ENCODE peak calls at places on chromosomes 12 and 14, in seven cellular contexts. One of them, this sample, is unnamed.

GRCh38 chr12:112716099-112717093 is 75.2 kb upstream of the RPH3A start:
- DNase-seq in neural progenitor cell: peak
- DNase-seq in GM23338: peak
- DNase-seq in GM23248: peak
- DNase-seq in hepatocyte: no peak
- DNase-seq in PC-3: no peak
- DNase-seq in HCT116: peak
- DNase-seq in this sample: peak

GRCh38 chr12:52022841-52023181 is 16.1 kb downstream of the TAMALIN start:
- DNase-seq in hepatocyte: peak
- DNase-seq in PC-3: peak
- DNase-seq in neural progenitor cell: peak
- DNase-seq in GM23338: peak
- DNase-seq in HCT116: no peak
- DNase-seq in GM23248: no peak
- DNase-seq in this sample: peak

GRCh38 chr12:96506776-96507175 is 17.4 kb downstream of the CFAP54 start:
- DNase-seq in HCT116: no peak
- DNase-seq in neural progenitor cell: no peak
- DNase-seq in GM23248: no peak
- DNase-seq in hepatocyte: no peak
- DNase-seq in GM23338: no peak
- DNase-seq in PC-3: no peak
- DNase-seq in this sample: no peak

GRCh38 chr12:49553512-49554088 is 14.3 kb downstream of the MCRS1 start:
- DNase-seq in neural progenitor cell: peak
- DNase-seq in PC-3: peak
- DNase-seq in GM23338: peak
- DNase-seq in hepatocyte: no peak
- DNase-seq in HCT116: peak
- DNase-seq in GM23248: peak
- DNase-seq in this sample: peak

GRCh38 chr12:130016986-130017385 is 113.2 kb upstream of the TMEM132D start:
- DNase-seq in GM23248: no peak
- DNase-seq in hepatocyte: no peak
- DNase-seq in HCT116: no peak
- DNase-seq in PC-3: no peak
- DNase-seq in neural progenitor cell: no peak
- DNase-seq in GM23338: no peak
- DNase-seq in this sample: no peak

GRCh38 chr12:2803635-2804380 is 8.7 kb upstream of the ITFG2 start:
- DNase-seq in GM23248: no peak
- DNase-seq in HCT116: no peak
- DNase-seq in neural progenitor cell: no peak
- DNase-seq in PC-3: no peak
- DNase-seq in hepatocyte: no peak
- DNase-seq in GM23338: no peak
- DNase-seq in this sample: no peak

GRCh38 chr14:50062438-50063039 is 53.8 kb downstream of the VCPKMT start:
- DNase-seq in GM23338: peak
- DNase-seq in PC-3: peak
- DNase-seq in GM23248: peak
- DNase-seq in hepatocyte: peak
- DNase-seq in HCT116: peak
- DNase-seq in neural progenitor cell: no peak
- DNase-seq in this sample: peak

GRCh38 chr14:70020350-70021170 is 141.3 kb downstream of the SMOC1 start:
- DNase-seq in GM23248: peak
- DNase-seq in GM23338: peak
- DNase-seq in PC-3: no peak
- DNase-seq in HCT116: no peak
- DNase-seq in hepatocyte: no peak
- DNase-seq in neural progenitor cell: no peak
- DNase-seq in this sample: no peak

GRCh38 chr14:36162267-36162666 is 14.3 kb downstream of the PTCSC3 start:
- DNase-seq in GM23248: no peak
- DNase-seq in HCT116: no peak
- DNase-seq in neural progenitor cell: no peak
- DNase-seq in GM23338: no peak
- DNase-seq in PC-3: no peak
- DNase-seq in hepatocyte: no peak
- DNase-seq in this sample: no peak

GRCh38 chr14:34029921-34030334 is 79.1 kb upstream of the EGLN3 start:
- DNase-seq in GM23248: peak
- DNase-seq in HCT116: no peak
- DNase-seq in neural progenitor cell: peak
- DNase-seq in GM23338: peak
- DNase-seq in hepatocyte: peak
- DNase-seq in PC-3: no peak
- DNase-seq in this sample: no peak

GRCh38 chr12:89243786-89244185 is 108.5 kb downstream of the DUSP6 start:
- DNase-seq in PC-3: no peak
- DNase-seq in GM23338: no peak
- DNase-seq in neural progenitor cell: no peak
- DNase-seq in HCT116: no peak
- DNase-seq in GM23248: peak
- DNase-seq in hepatocyte: no peak
- DNase-seq in this sample: no peak

GRCh38 chr14:35973770-35974169 is 147.6 kb downstream of the BRMS1L start:
- DNase-seq in HCT116: no peak
- DNase-seq in PC-3: peak
- DNase-seq in GM23248: no peak
- DNase-seq in neural progenitor cell: no peak
- DNase-seq in hepatocyte: no peak
- DNase-seq in GM23338: no peak
- DNase-seq in this sample: no peak

GRCh38 chr12:49720214-49720613 is 13.0 kb upstream of the FMNL3 start:
- DNase-seq in HCT116: no peak
- DNase-seq in PC-3: peak
- DNase-seq in hepatocyte: no peak
- DNase-seq in neural progenitor cell: no peak
- DNase-seq in GM23248: peak
- DNase-seq in GM23338: no peak
- DNase-seq in this sample: no peak

GRCh38 chr14:85533821-85534271 is 3.9 kb downstream of the FLRT2 start:
- DNase-seq in PC-3: no peak
- DNase-seq in hepatocyte: peak
- DNase-seq in HCT116: no peak
- DNase-seq in GM23248: peak
- DNase-seq in GM23338: peak
- DNase-seq in neural progenitor cell: no peak
- DNase-seq in this sample: no peak

GRCh38 chr12:123445388-123446344 is 9.2 kb upstream of the RILPL2 start:
- DNase-seq in GM23338: no peak
- DNase-seq in neural progenitor cell: no peak
- DNase-seq in HCT116: no peak
- DNase-seq in GM23248: peak
- DNase-seq in PC-3: peak
- DNase-seq in hepatocyte: peak
- DNase-seq in this sample: no peak

GRCh38 chr14:45028107-45028626 is 55.7 kb upstream of the PRPF39 start:
- DNase-seq in HCT116: no peak
- DNase-seq in hepatocyte: no peak
- DNase-seq in PC-3: no peak
- DNase-seq in GM23338: no peak
- DNase-seq in neural progenitor cell: no peak
- DNase-seq in GM23248: peak
- DNase-seq in this sample: no peak

GRCh38 chr12:93624595-93625294 is 52.3 kb downstream of the SOCS2 start:
- DNase-seq in GM23248: peak
- DNase-seq in HCT116: peak
- DNase-seq in GM23338: no peak
- DNase-seq in neural progenitor cell: no peak
- DNase-seq in hepatocyte: peak
- DNase-seq in PC-3: peak
- DNase-seq in this sample: no peak

DNA sequence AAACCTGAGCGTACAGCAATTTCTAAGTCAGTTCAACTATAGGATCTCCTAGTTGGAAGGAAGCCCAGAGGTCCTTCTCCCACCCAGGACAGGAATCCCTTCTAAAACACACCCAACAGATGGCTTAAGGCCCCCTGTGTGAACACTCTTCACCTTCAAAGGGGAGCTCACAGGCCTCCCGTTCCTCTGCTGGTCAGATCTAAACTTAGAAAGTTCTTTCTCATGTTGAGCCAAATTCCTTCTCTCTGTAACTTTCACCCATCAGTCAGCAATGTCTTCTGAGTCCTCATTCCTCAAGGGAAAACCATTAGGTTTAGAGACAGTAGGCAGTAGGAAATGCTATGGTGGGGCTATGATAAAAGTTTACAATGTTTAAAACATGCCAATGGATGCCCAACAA is 355.2 kb downstream of the PCNX1 start:
- DNase-seq in HCT116: no peak
- DNase-seq in neural progenitor cell: no peak
- DNase-seq in GM23338: no peak
- DNase-seq in PC-3: no peak
- DNase-seq in hepatocyte: no peak
- DNase-seq in GM23248: peak
- DNase-seq in this sample: no peak
- TF ChIP-seq EZH2phosphoT487 in HCT116: no peak
- TF ChIP-seq EZH2phosphoT487 in neural progenitor cell: no peak
- TF ChIP-seq EZH2phosphoT487 in GM23338: no peak
- TF ChIP-seq EZH2phosphoT487 in PC-3: no peak
- TF ChIP-seq EZH2phosphoT487 in hepatocyte: no peak
- TF ChIP-seq EZH2phosphoT487 in GM23248: no peak
- TF ChIP-seq EZH2phosphoT487 in this sample: no peak

DNA sequence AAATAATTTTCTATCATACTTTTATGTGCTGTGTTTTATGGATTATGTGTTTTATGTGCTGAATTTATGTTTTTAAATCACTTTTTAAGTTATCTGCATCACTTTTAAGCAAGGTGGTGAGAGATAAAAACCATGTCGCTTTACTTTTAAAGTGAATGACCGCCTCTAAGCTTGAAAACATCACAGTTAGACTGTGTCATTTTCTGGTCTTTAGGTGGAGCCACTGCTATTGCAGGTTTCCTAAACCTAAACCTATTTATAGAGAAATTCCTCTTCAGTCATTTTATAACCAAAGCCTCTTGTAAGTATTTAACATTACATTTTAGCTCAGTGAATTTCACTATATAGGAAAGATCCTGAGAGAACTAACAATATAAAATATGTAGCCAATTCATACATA is 21.0 kb upstream of the MDM2 start:
- DNase-seq in GM23248: peak
- DNase-seq in PC-3: no peak
- DNase-seq in hepatocyte: no peak
- DNase-seq in HCT116: no peak
- DNase-seq in neural progenitor cell: no peak
- DNase-seq in GM23338: peak
- DNase-seq in this sample: no peak
- TF ChIP-seq EZH2phosphoT487 in GM23248: no peak
- TF ChIP-seq EZH2phosphoT487 in PC-3: no peak
- TF ChIP-seq EZH2phosphoT487 in hepatocyte: no peak
- TF ChIP-seq EZH2phosphoT487 in HCT116: no peak
- TF ChIP-seq EZH2phosphoT487 in neural progenitor cell: no peak
- TF ChIP-seq EZH2phosphoT487 in GM23338: no peak
- TF ChIP-seq EZH2phosphoT487 in this sample: no peak

DNA sequence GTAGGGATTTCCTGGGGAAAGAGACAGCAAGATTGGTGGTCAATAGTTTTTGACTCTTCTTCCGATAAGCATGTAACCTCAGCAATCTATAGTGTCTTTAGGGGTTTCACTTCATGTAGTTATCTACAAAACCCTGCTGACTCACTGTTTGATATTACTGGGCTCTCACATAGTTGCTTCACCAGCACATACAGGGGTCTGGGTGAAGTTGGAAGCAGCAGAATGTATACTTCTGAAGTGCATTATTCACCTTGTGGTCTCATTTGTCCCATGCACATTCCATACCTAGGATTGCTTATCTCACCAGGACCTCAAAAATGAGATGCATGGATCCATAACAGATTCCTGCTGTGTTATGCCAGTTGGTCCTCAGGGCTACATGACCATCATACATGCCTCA is 280.0 kb downstream of the LRIG3 start:
- DNase-seq in PC-3: peak
- DNase-seq in GM23338: no peak
- DNase-seq in hepatocyte: no peak
- DNase-seq in neural progenitor cell: no peak
- DNase-seq in HCT116: no peak
- DNase-seq in GM23248: peak
- DNase-seq in this sample: no peak
- TF ChIP-seq EZH2phosphoT487 in PC-3: no peak
- TF ChIP-seq EZH2phosphoT487 in GM23338: no peak
- TF ChIP-seq EZH2phosphoT487 in hepatocyte: no peak
- TF ChIP-seq EZH2phosphoT487 in neural progenitor cell: no peak
- TF ChIP-seq EZH2phosphoT487 in HCT116: no peak
- TF ChIP-seq EZH2phosphoT487 in GM23248: no peak
- TF ChIP-seq EZH2phosphoT487 in this sample: no peak

GRCh38 chr12:57162541-57163125 is 15.2 kb upstream of the LRP1-AS start:
- DNase-seq in hepatocyte: no peak
- DNase-seq in GM23248: no peak
- DNase-seq in neural progenitor cell: no peak
- DNase-seq in HCT116: no peak
- DNase-seq in PC-3: no peak
- DNase-seq in GM23338: no peak
- DNase-seq in this sample: no peak

GRCh38 chr12:57165741-57166140 is 18.3 kb upstream of the LRP1-AS start:
- DNase-seq in GM23248: peak
- DNase-seq in PC-3: peak
- DNase-seq in hepatocyte: no peak
- DNase-seq in HCT116: peak
- DNase-seq in GM23338: no peak
- DNase-seq in neural progenitor cell: no peak
- DNase-seq in this sample: no peak

GRCh38 chr12:57166971-57167371 is 19.6 kb upstream of the LRP1-AS start:
- DNase-seq in GM23248: peak
- DNase-seq in neural progenitor cell: no peak
- DNase-seq in hepatocyte: no peak
- DNase-seq in GM23338: no peak
- DNase-seq in HCT116: no peak
- DNase-seq in PC-3: peak
- DNase-seq in this sample: no peak

GRCh38 chr12:57164966-57165365 is 17.5 kb upstream of the LRP1-AS start:
- DNase-seq in PC-3: no peak
- DNase-seq in neural progenitor cell: no peak
- DNase-seq in HCT116: no peak
- DNase-seq in hepatocyte: no peak
- DNase-seq in GM23338: no peak
- DNase-seq in GM23248: peak
- DNase-seq in this sample: no peak

DNA sequence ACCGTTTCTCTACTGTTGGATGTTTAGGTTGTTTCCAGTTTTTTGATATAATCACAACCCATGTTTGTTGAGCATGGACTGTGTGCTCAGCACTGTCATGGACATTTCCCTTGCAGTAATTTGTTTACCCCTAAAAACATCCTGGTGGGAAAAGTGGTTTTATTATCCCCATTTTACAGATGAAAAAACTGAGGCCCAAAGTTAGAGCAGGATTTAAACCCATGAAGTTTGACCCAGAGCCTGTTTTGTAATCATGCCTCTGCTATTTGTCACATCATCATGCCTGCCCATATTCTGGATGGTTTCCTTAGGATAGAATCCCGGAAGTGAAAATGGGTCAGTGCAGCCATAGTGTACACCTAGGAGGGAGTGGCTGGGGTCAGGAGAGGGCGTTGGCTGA is 17.0 kb upstream of the LRP1-AS start:
- DNase-seq in PC-3: no peak
- DNase-seq in hepatocyte: no peak
- DNase-seq in GM23338: no peak
- DNase-seq in GM23248: no peak
- DNase-seq in HCT116: no peak
- DNase-seq in neural progenitor cell: no peak
- DNase-seq in this sample: no peak
- TF ChIP-seq EZH2phosphoT487 in PC-3: no peak
- TF ChIP-seq EZH2phosphoT487 in hepatocyte: no peak
- TF ChIP-seq EZH2phosphoT487 in GM23338: no peak
- TF ChIP-seq EZH2phosphoT487 in GM23248: no peak
- TF ChIP-seq EZH2phosphoT487 in HCT116: no peak
- TF ChIP-seq EZH2phosphoT487 in neural progenitor cell: no peak
- TF ChIP-seq EZH2phosphoT487 in this sample: no peak

This sample was measured in SK-N-SH.